ENCODE peak calls at places on chromosomes 13 and 19, in nine cellular contexts. Z is fibroblast of pulmonary artery, C is lung, F is cardiac fibroblast, B is sigmoid colon, L is GM23338, W is IMR-90, Y is foreskin fibroblast, O is fibroblast of lung. X is an unnamed sample.

GRCh38 chr13:46571189-46571901 is 18.4 kb downstream of the LRCH1 start:
- DNase-seq in Z (peak), C (no peak), F (peak), B (no peak), L (no peak), W (peak), Y (peak), O (peak), X (no peak)

GRCh38 chr19:14795078-14795721 is 16.8 kb upstream of the ADGRE2 start:
- DNase-seq in Z (no peak), C (no peak), F (no peak), B (no peak), L (no peak), W (no peak), Y (no peak), O (no peak), X (no peak)

GRCh38 chr19:28509079-28509895 is 703.7 kb downstream of the UQCRFS1 start:
- DNase-seq in Z (no peak), C (peak), F (no peak), B (peak), L (no peak), W (no peak), Y (no peak), O (no peak), X (no peak)

GRCh38 chr19:5706876-5707573 is 12.9 kb downstream of the LONP1 start:
- DNase-seq in Z (no peak), C (no peak), F (no peak), B (no peak), L (no peak), W (no peak), Y (no peak), O (no peak), X (no peak)

GRCh38 chr19:35266149-35266903 is 2.4 kb upstream of the USF2 start:
- DNase-seq in Z (no peak), C (no peak), F (no peak), B (no peak), L (no peak), W (no peak), Y (no peak), O (no peak), X (no peak)

GRCh38 chr19:5877869-5878268 is 7.5 kb upstream of the FUT5 start:
- DNase-seq in Z (no peak), C (no peak), F (no peak), B (no peak), L (no peak), W (no peak), Y (no peak), O (no peak), X (no peak)

GRCh38 chr13:50168803-50169202 is 153.6 kb downstream of the KCNRG start:
- DNase-seq in Z (no peak), C (no peak), F (no peak), B (no peak), L (no peak), W (no peak), Y (no peak), O (no peak), X (no peak)

GRCh38 chr19:343941-344624 is 513 bp downstream of the MIER2 start:
- DNase-seq in Z (peak), C (no peak), F (peak), B (peak), L (peak), W (no peak), Y (peak), O (peak), X (no peak)

GRCh38 chr13:106899444-106899843 is 331.5 kb upstream of the ARGLU1 start:
- DNase-seq in Z (peak), C (no peak), F (no peak), B (no peak), L (no peak), W (no peak), Y (no peak), O (no peak), X (no peak)

GRCh38 chr19:50475101-50475568 is 1.2 kb upstream of the EMC10 start:
- DNase-seq in Z (no peak), C (no peak), F (no peak), B (no peak), L (no peak), W (no peak), Y (no peak), O (no peak), X (no peak)

GRCh38 chr13:49652691-49653305 is 24.5 kb downstream of the ARL11 start:
- DNase-seq in Z (peak), C (no peak), F (peak), B (no peak), L (peak), W (peak), Y (peak), O (no peak), X (no peak)

GRCh38 chr13:41767801-41768200 is 193.1 kb downstream of the VWA8 start:
- DNase-seq in Z (peak), C (no peak), F (peak), B (no peak), L (no peak), W (peak), Y (peak), O (peak), X (no peak)

GRCh38 chr19:3609779-3610719 is 3.4 kb upstream of the TBXA2R start:
- DNase-seq in Z (no peak), C (no peak), F (no peak), B (no peak), L (no peak), W (no peak), Y (no peak), O (no peak), X (no peak)

GRCh38 chr19:13909430-13909829 is 3.4 kb downstream of the CC2D1A start:
- DNase-seq in Z (no peak), C (no peak), F (no peak), B (no peak), L (no peak), W (no peak), Y (no peak), O (no peak), X (no peak)

GRCh38 chr19:3914199-3914598 is 18.7 kb upstream of the NMRK2 start:
- DNase-seq in Z (no peak), C (no peak), F (no peak), B (no peak), L (no peak), W (no peak), Y (no peak), O (no peak), X (no peak)

GRCh38 chr13:92896842-92897241 is 329.8 kb upstream of the GPC6 start:
- DNase-seq in Z (peak), C (no peak), F (peak), B (no peak), L (peak), W (peak), Y (peak), O (peak), X (no peak)

GRCh38 chr19:19656451-19657396 is 6.8 kb downstream of the ATP13A1 start:
- DNase-seq in Z (no peak), C (no peak), F (no peak), B (no peak), L (no peak), W (no peak), Y (no peak), O (no peak), X (no peak)

GRCh38 chr19:12636631-12637030 is 25.9 kb downstream of the ZNF791 start:
- DNase-seq in Z (no peak), C (no peak), F (no peak), B (no peak), L (no peak), W (no peak), Y (no peak), O (no peak), X (no peak)

GRCh38 chr19:43574424-43575155 is 737 bp downstream of the XRCC1 start:
- DNase-seq in Z (no peak), C (no peak), F (peak), B (no peak), L (no peak), W (peak), Y (no peak), O (peak), X (no peak)

GRCh38 chr19:12948597-12949362 is 3.1 kb downstream of the RAD23A start:
- DNase-seq in Z (no peak), C (no peak), F (no peak), B (no peak), L (no peak), W (no peak), Y (no peak), O (no peak), X (no peak)

GRCh38 chr13:67369895-67370660 is 139.9 kb upstream of the PCDH9 start:
- DNase-seq in Z (peak), C (no peak), F (peak), B (no peak), L (no peak), W (peak), Y (peak), O (peak), X (no peak)

GRCh38 chr19:40445006-40445312 is 824 bp upstream of the SERTAD3 start:
- DNase-seq in Z (no peak), C (no peak), F (no peak), B (no peak), L (no peak), W (no peak), Y (no peak), O (no peak), X (no peak)

GRCh38 chr19:21902596-21902995 is 66.6 kb upstream of the ZNF43 start:
- DNase-seq in Z (no peak), C (no peak), F (no peak), B (no peak), L (no peak), W (no peak), Y (no peak), O (no peak), X (no peak)

GRCh38 chr19:58563034-58563573 is 4.7 kb upstream of the UBE2M start:
- DNase-seq in Z (peak), C (no peak), F (peak), B (peak), L (peak), W (no peak), Y (peak), O (no peak), X (no peak)

GRCh38 chr13:30456290-30456689 is 9.4 kb downstream of the HMGB1 start:
- DNase-seq in Z (no peak), C (no peak), F (no peak), B (no peak), L (no peak), W (no peak), Y (no peak), O (no peak), X (no peak)

GRCh38 chr13:29509999-29510586 is 85.4 kb downstream of the SLC7A1 start:
- DNase-seq in Z (no peak), C (no peak), F (peak), B (no peak), L (no peak), W (peak), Y (peak), O (peak), X (no peak)

GRCh38 chr13:88648598-88649373 is 977.6 kb downstream of the SLITRK5 start:
- DNase-seq in Z (no peak), C (no peak), F (no peak), B (no peak), L (no peak), W (no peak), Y (no peak), O (no peak), X (no peak)

DNA sequence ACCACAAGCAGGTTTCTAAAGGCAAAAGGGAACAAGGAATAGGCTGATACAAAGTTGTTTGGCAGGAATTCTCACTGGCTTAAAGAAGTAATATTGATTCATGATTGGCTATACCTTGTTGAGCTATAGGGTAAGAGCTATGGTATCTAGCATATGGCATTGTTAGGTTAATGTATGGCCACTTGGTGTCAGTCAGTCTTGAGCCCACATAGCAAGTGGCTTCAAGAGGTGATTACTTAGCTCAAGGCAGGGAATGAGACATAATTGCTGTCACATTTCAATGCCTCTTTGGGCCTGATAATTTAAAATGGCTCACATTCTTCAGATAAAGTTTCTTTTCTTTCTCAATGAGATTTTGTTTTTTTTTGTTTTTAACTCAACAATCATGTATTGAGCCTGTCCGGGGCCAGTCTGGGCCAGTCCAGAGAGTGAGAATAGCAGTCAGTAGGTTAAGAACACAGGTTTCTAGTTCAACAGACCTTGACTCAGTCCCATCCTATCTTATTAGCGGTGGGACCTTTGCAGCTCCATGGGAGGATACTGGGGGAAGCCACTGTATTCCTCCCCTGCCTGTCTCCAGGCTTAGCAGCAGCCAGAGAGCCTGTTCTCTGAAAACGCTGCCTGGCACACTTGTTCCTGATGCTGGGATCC is 45.8 kb upstream of the RCBTB2 start:
- DNase-seq in Z (no peak), C (peak), F (no peak), B (no peak), L (no peak), W (no peak), Y (no peak), O (no peak), X (no peak)
- TF ChIP-seq CTCF in Z (no peak), C (no peak), F (no peak), B (no peak), L (no peak), W (no peak), Y (no peak), O (no peak), X (no peak)

DNA sequence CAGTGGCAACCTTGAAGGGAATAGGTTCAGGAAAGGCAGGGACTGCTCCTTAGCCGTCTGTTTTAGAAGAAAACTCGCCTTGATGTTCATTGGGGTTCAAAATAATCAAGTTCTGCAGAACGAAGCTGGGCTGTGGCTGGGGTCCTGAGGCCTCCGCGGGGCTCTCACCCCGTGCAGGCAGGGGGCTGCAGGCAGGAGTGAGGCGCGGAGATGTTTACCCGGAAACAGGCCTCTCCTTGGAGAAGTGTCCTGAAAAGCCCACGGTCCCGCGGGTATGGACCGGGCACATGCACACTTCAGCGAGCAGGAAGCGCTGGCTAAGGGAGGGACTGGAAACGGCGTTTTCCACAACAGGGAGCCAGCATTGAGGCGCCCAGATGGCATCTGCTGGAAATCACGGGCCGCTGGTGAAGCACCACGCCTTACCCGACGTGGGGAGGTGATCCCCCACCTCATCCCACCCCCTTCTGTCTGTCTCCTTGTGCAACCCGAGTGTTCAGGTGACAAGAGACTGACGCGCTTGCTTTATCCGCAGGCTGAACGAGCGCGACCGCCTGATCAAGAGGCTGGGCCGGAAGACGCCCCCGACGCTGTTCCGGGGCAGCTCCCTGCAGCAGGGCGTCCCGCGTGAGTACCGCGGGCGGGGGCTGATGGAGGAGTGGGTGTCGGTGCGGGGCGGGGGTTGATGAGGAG is 39.7 kb downstream of the SHISA2 start:
- DNase-seq in Z (peak), C (peak), F (no peak), B (no peak), L (peak), W (no peak), Y (no peak), O (peak), X (no peak)
- H3K4me3 ChIP-seq in Z (peak), C (peak), F (peak), B (peak), L (peak), W (no peak), Y (peak), O (no peak), X (peak)

GRCh38 chr13:99313473-99313872 is 6.3 kb upstream of the GPR183 start:
- DNase-seq in Z (peak), C (no peak), F (no peak), B (no peak), L (peak), W (no peak), Y (no peak), O (no peak), X (no peak)

GRCh38 chr13:99316224-99316623 is 9.0 kb upstream of the GPR183 start:
- DNase-seq in Z (no peak), C (no peak), F (no peak), B (no peak), L (no peak), W (no peak), Y (no peak), O (no peak), X (no peak)

GRCh38 chr13:99313941-99314340 is 6.7 kb upstream of the GPR183 start:
- DNase-seq in Z (no peak), C (no peak), F (no peak), B (no peak), L (no peak), W (no peak), Y (no peak), O (no peak), X (no peak)

GRCh38 chr13:99315186-99315585 is 8.0 kb upstream of the GPR183 start:
- DNase-seq in Z (no peak), C (no peak), F (no peak), B (no peak), L (no peak), W (no peak), Y (no peak), O (no peak), X (no peak)

GRCh38 chr13:99314640-99315176 is 7.5 kb upstream of the GPR183 start:
- DNase-seq in Z (peak), C (no peak), F (peak), B (no peak), L (no peak), W (peak), Y (peak), O (peak), X (no peak)
- TF ChIP-seq CTCF in Z (no peak), C (no peak), F (no peak), B (no peak), L (no peak), W (no peak), Y (no peak), O (no peak), X (no peak)

GRCh38 chr19:46828484-46828883 is 22.2 kb downstream of the AP2S1 start:
- DNase-seq in Z (no peak), C (no peak), F (no peak), B (no peak), L (no peak), W (peak), Y (peak), O (peak), X (no peak)

GRCh38 chr19:46821512-46822359 is 28.9 kb downstream of the AP2S1 start:
- DNase-seq in Z (no peak), C (no peak), F (no peak), B (no peak), L (no peak), W (no peak), Y (no peak), O (no peak), X (no peak)

GRCh38 chr19:46824887-46825730 is 25.5 kb downstream of the AP2S1 start:
- DNase-seq in Z (peak), C (no peak), F (no peak), B (no peak), L (no peak), W (no peak), Y (no peak), O (no peak), X (no peak)

GRCh38 chr19:46823049-46823448 is 27.6 kb downstream of the AP2S1 start:
- DNase-seq in Z (no peak), C (no peak), F (no peak), B (no peak), L (no peak), W (no peak), Y (no peak), O (no peak), X (no peak)

DNA sequence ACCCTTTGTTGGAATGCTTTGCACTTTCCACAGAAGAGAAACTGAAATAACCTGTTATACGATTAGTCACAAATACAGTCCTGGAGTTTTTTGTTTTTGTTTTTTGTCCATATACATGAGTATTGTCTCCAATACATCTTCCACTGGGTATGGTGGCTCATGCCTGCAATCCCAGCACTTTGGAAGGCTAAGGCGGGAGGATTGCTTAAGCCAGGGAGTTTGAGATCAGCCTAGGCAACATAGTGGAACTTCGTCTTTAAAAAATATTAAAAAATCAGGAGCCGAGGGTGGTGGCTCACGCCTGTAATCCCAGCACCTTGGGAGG is 25.0 kb downstream of the AP2S1 start:
- DNase-seq in Z (no peak), C (no peak), F (no peak), B (no peak), L (no peak), W (no peak), Y (no peak), O (no peak), X (no peak)
- H3K4me3 ChIP-seq in Z (no peak), C (no peak), F (no peak), B (no peak), L (no peak), W (no peak), Y (no peak), O (no peak), X (no peak)

DNA sequence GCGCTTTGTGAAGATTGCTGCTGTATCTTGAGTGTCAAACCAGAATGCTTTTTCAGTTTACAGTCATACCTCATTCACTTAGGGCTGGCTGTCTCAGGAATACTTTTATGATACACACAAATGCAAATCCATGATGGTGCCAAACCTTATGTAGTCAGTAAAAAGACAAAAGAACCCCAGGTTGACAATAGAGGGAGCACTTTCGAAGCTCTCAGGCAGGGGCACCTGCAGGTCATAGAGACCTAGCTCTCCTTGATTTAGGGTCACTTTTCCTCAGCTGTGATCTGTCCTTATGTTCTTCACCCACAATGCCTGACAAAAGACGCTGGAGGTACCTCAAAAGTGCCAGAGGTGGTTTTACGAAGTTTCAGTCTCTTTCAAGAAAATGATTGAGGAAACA is 172.2 kb downstream of the DNAJC15 start:
- DNase-seq in Z (no peak), C (no peak), F (no peak), B (no peak), L (peak), W (no peak), Y (no peak), O (no peak), X (no peak)
- TF ChIP-seq CTCF in Z (peak), C (no peak), F (peak), B (no peak), L (peak), W (peak), Y (no peak), O (no peak), X (no peak)

DNA sequence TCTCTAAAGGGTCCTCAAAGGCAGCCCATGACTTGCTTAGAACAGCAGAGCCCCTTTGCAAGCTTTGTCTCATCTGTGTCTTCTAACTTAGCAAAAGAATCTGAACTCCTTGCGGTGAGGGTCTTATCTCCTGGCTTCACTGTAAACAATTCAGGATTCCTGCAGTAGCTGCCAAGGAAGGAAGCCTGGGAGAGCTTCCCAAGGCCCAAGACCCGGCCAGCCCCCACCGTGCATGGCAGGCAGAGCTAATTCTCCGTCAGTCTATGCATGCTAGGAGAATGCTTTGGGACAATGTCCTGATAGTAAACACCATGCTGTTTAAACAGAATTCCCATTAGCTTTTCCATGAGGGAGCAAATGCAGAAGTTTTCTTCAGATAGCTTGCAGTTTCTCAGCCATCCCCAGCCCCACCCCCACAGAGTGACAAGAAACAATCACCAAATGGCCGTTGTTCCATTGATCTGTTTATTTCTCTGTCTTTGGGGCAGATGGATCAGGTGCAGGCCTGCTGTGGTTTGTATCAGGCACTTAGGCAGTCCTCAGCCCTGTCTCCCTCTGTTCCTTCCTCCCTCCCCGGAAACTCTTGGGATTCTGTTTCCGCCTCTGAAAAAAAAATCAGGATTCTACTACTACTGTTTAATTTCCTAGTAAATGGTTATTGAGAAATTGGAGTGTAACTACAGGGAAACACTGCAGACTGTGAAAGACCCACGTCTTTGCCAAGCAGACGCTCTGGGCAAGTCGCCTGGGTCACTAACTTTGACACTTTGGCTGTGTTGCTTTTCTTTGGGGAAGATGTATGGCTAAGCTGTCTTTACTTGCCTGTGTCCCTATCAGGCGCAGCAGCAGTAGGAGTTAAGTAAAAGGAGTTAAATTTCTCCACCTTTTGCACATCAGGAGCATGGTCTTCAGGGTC is 40.7 kb upstream of the SPATA13 start:
- DNase-seq in Z (peak), C (no peak), F (no peak), B (no peak), L (no peak), W (peak), Y (no peak), O (peak), X (no peak)
- H3K4me3 ChIP-seq in Z (no peak), C (no peak), F (no peak), B (no peak), L (no peak), W (no peak), Y (no peak), O (no peak), X (no peak)

X was measured in AG09309.